ENCODE peak calls at places on chromosome 2, in eight cellular contexts. C, E, N, M, V, S, X and Z are unnamed samples.

GRCh38 chr2:203650860-203651613 is 55.4 kb upstream of the CD28 start:
- DNase-seq in C (peak; percentile 62), E (peak; percentile 75), N (peak; percentile 73), M (peak; percentile 39), V (no peak), S (peak; percentile 61), X (peak; percentile 33), Z (no peak)

GRCh38 chr2:10331702-10332401 is 29.1 kb downstream of the HPCAL1 start:
- DNase-seq in C (no peak), E (no peak), N (no peak), M (no peak), V (no peak), S (no peak), X (no peak), Z (no peak)

GRCh38 chr2:135095591-135095990 is 43.5 kb downstream of the RAB3GAP1 start:
- DNase-seq in C (no peak), E (no peak), N (no peak), M (no peak), V (no peak), S (no peak), X (no peak), Z (no peak)

GRCh38 chr2:71261534-71261933 is 34.6 kb upstream of the PAIP2B start:
- DNase-seq in C (no peak), E (no peak), N (no peak), M (no peak), V (no peak), S (no peak), X (no peak), Z (no peak)

GRCh38 chr2:143398701-143399260 is 269.6 kb downstream of the ARHGAP15 start:
- DNase-seq in C (no peak), E (peak; percentile 11), N (no peak), M (no peak), V (no peak), S (no peak), X (no peak), Z (no peak)

GRCh38 chr2:223465793-223466192 is 136.4 kb downstream of the SCG2 start:
- DNase-seq in C (peak; percentile 52), E (peak; percentile 99), N (no peak), M (peak; percentile 29), V (no peak), S (peak; percentile 92), X (peak; percentile 81), Z (no peak)

GRCh38 chr2:127175406-127175805 is 44.7 kb downstream of the CYP27C1 start:
- DNase-seq in C (no peak), E (no peak), N (no peak), M (no peak), V (no peak), S (peak; percentile 65), X (peak; percentile 87), Z (no peak)

GRCh38 chr2:222993920-222994650 is 57.9 kb upstream of the KCNE4 start:
- DNase-seq in C (peak; percentile 91), E (peak; percentile 98), N (peak; percentile 79), M (peak; percentile 82), V (no peak), S (peak; percentile 86), X (peak; percentile 95), Z (peak; percentile 64)

DNA sequence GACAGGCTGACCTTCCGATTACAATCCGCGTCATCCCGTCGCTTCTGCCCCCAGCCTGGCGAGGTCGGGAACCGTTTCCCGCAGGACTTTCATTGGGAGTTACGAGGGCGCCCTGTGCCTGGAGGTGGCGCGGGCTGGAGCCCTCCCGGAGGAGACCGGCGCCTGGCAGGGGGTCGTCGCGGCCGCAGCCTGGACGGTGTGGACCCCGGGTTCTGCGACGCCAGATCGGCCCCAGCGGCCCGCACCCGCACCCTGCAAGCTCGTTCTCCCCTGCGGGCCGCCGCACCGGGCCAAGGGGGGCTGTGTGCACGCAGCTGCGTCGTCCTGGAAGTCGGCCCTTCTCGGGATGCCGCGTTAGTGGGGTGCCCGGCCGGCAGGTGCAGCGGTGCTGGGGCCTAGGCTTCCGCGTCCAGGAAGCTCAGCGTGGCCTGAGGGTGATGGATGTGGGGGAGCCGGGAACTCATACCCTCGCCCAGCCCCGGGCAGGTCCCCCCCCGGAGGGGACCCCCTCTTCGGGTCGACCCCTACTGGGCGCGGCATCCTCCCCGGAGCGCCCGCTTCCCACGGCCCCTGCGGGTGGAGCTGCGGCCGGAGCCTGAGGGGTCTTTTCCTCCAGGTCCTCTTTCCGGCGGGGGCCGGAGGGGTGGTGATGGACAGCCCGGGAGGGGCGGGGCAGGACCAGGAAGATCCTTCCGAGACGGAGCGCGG is 64.0 kb downstream of the LRRFIP1 start:
- DNase-seq in C (peak; percentile 36), E (no peak), N (no peak), M (no peak), V (no peak), S (no peak), X (no peak), Z (peak; percentile 90)
- H3K27ac ChIP-seq in C (peak overlapping the region; percentile 76), E (peak overlapping the region; percentile 86), N (peak overlapping the region; percentile 68), M (peak overlapping the region; percentile 95), V (peak overlapping the region; percentile 92), S (peak overlapping the region; percentile 93), X (peak overlapping the region; percentile 99), Z (peak overlapping the region; percentile 94)

DNA sequence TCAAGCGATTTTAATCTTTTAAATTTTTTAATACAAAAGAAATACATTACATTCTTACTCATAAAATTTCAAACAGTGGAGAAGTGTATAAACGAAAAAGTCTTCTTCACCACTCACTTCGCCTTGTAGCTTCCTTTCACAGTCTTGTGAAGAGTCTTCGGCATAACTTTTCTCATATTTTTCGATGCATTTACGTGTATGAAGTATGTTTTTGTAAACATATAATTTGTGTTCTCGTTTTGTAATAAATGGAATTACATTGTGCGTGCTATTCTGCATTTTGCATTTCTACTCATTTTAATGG is 1.1 kb downstream of the SP140L start:
- DNase-seq in C (no peak), E (no peak), N (no peak), M (no peak), V (no peak), S (no peak), X (no peak), Z (no peak)
- H3K4me1 ChIP-seq in C (peaks cover 9% of the 10 kb centered on the region), E (no peaks in the 10 kb centered on the region), N (no peaks in the 10 kb centered on the region), M (peaks cover 7% of the 10 kb centered on the region), V (peaks cover 66% of the 10 kb centered on the region), S (peaks cover 11% of the 10 kb centered on the region), X (no peaks in the 10 kb centered on the region), Z (peaks cover 9% of the 10 kb centered on the region)

GRCh38 chr2:64313311-64313710 is 140.7 kb upstream of the LGALSL start:
- DNase-seq in C (no peak), E (no peak), N (peak; percentile 92), M (no peak), V (no peak), S (no peak), X (no peak), Z (no peak)

GRCh38 chr2:64311948-64312621 is 141.9 kb upstream of the LGALSL start:
- DNase-seq in C (peak; percentile 78), E (peak; percentile 83), N (peak; percentile 73), M (peak; percentile 75), V (no peak), S (peak; percentile 70), X (peak; percentile 71), Z (no peak)

GRCh38 chr2:64315561-64315960 is 138.4 kb upstream of the LGALSL start:
- DNase-seq in C (no peak), E (no peak), N (no peak), M (no peak), V (no peak), S (no peak), X (no peak), Z (no peak)

GRCh38 chr2:64312622-64312948 is 141.4 kb upstream of the LGALSL start:
- DNase-seq in C (no peak), E (no peak), N (peak; percentile 74), M (no peak), V (no peak), S (no peak), X (no peak), Z (no peak)

DNA sequence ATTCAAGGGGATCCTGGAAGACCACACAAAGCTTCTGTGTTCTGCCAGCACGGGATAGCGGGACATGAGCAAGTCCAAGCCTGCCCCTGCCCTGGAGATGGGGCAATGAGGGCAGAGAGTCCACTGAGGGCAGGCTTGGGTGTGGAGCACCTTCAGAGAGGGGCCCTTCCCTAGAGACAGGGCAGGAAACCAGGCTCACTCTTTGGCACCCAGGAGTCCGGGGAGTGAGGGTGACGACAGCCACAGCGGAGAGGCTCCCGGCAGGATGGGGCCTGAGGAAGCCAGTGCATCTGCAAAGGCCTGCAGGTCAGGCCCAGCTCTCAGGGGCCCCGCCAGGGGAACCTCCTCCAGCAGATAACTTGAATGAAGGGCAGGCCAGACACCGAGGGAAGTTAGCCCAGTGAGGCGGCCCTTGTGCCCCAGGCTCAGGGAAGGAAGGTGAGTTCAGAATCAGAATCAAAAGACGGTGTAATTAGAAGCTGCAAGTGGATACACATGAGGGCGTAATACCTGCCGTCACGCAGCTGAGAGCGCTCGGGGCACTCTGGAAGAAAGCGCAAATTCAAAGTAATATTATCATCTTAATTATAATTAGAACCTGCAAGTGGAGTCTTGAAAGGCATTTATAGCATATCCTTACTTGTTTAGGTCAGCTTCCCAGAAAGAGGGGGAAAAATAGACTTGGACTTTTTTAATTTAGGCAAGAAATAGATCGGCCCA is 142.6 kb upstream of the LGALSL start:
- DNase-seq in C (no peak), E (no peak), N (no peak), M (no peak), V (no peak), S (no peak), X (no peak), Z (no peak)
- H3K27ac ChIP-seq in C (no peak overlapping the region), E (no peak overlapping the region), N (no peak overlapping the region), M (peak overlapping the region; percentile 40), V (no peak overlapping the region), S (peak overlapping the region; percentile 96), X (peak overlapping the region; percentile 69), Z (peak overlapping the region; percentile 28)

GRCh38 chr2:106165064-106165463 is 29.0 kb downstream of the UXS1 start:
- DNase-seq in C (no peak), E (no peak), N (peak; percentile 77), M (no peak), V (no peak), S (no peak), X (no peak), Z (no peak)

GRCh38 chr2:106159867-106160785 is 34.0 kb downstream of the UXS1 start:
- DNase-seq in C (no peak), E (no peak), N (no peak), M (no peak), V (peak; percentile 51), S (no peak), X (no peak), Z (no peak)

GRCh38 chr2:106160786-106161261 is 33.3 kb downstream of the UXS1 start:
- DNase-seq in C (peak; percentile 20), E (no peak), N (no peak), M (no peak), V (peak; percentile 35), S (no peak), X (no peak), Z (no peak)

GRCh38 chr2:106163948-106164580 is 30.0 kb downstream of the UXS1 start:
- DNase-seq in C (no peak), E (no peak), N (no peak), M (no peak), V (no peak), S (no peak), X (no peak), Z (no peak)

DNA sequence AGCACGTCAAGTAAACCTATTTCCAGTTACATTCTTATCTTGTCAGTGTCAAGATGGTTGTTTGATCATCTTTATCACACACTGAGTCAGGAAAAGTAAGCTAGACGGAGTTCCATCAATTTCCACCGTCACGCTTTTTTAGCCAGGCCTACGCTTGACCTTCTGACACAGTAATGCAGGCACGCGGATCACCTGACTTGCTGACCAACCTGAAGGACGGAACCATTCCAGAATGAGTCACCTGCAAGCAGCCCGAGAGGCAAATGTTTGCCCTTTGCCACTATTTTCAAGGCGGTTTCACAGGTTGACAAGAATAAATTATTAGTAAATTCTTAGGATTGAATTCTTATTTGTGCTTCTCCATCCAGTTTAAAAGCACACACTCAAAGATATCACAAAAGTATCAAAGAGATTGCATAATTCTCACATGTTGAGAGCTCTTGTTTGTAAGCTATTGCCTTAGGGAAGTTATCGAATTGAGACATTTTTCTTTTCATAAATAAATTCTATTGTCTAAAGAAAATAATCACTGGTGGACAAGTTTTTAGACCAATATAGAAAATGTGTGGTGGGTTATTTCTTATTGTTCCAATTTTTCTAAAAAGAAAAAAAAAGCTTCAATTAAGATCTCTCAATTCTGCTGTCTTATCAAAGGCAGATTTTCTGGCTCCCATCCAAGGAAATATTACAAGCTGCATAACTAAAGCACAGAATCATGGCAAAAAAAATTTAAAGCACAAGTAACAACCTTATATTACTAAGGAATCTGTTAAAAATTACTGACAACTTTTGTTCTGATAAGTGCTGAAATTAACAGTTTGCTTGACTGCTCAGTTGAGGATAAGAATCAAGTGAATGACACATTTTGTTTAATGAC is 31.9 kb downstream of the UXS1 start:
- DNase-seq in C (no peak), E (peak; percentile 24), N (peak; percentile 51), M (peak; percentile 38), V (no peak), S (no peak), X (no peak), Z (peak; percentile 75)
- H3K4me1 ChIP-seq in C (peaks cover 39% of the 10 kb centered on the region), E (peaks cover 3% of the 10 kb centered on the region), N (peaks cover 5% of the 10 kb centered on the region), M (peaks cover 5% of the 10 kb centered on the region), V (peaks cover 89% of the 10 kb centered on the region), S (no peaks in the 10 kb centered on the region), X (no peaks in the 10 kb centered on the region), Z (peaks cover 9% of the 10 kb centered on the region)